ENCODE peak calls at places on chromosomes 12 and 14, in nine cellular contexts. T, C, S, Z, Y, W, M, F and X are unnamed samples.

GRCh38 chr12:84995646-84996045 is 40.4 kb downstream of the TSPAN19 start:
- DNase-seq in Z (no peak), C (peak), Y (no peak), W (no peak), S (no peak), M (no peak), F (no peak), T (no peak), X (no peak)

GRCh38 chr14:51897791-51898190 is 37.4 kb downstream of the GNG2 start:
- DNase-seq in F (no peak), C (no peak), W (no peak), Y (no peak), Z (no peak), M (no peak), S (no peak), T (no peak), X (no peak)

GRCh38 chr12:120980800-120981368 is 2.5 kb downstream of the HNF1A start:
- DNase-seq in W (no peak), C (no peak), Y (peak), S (no peak), M (no peak), T (no peak), Z (no peak), F (no peak), X (no peak)

GRCh38 chr14:35369701-35370191 is 34.8 kb downstream of the NFKBIA start:
- DNase-seq in Z (no peak), S (no peak), F (no peak), M (peak), W (no peak), C (peak), T (no peak), Y (peak), X (peak)

GRCh38 chr12:44015333-44015941 is 179.6 kb downstream of the TMEM117 start:
- DNase-seq in T (no peak), C (peak), S (peak), W (no peak), F (peak), Z (no peak), Y (peak), M (no peak), X (no peak)

GRCh38 chr14:36441283-36441682 is 78.7 kb downstream of the NKX2-1 start:
- DNase-seq in W (no peak), M (no peak), F (no peak), Z (no peak), C (no peak), Y (no peak), S (no peak), T (no peak), X (no peak)

GRCh38 chr12:87678453-87678852 is 350.7 kb downstream of the C12orf50 start:
- DNase-seq in Y (peak), T (no peak), M (no peak), F (no peak), C (no peak), W (no peak), Z (no peak), S (no peak), X (no peak)

GRCh38 chr12:24045816-24046257 is 96.4 kb upstream of the SOX5 start:
- DNase-seq in C (no peak), S (no peak), M (no peak), W (no peak), T (no peak), Y (no peak), F (no peak), Z (no peak), X (no peak)

GRCh38 chr12:102483466-102483865 is 3.1 kb upstream of the IGF1 start:
- DNase-seq in M (no peak), S (no peak), Z (no peak), C (no peak), F (peak), W (no peak), T (no peak), Y (no peak), X (no peak)

GRCh38 chr14:74539503-74539902 is 45.9 kb downstream of the ISCA2 start:
- DNase-seq in W (no peak), S (no peak), Y (no peak), Z (no peak), C (no peak), M (no peak), T (no peak), F (no peak), X (no peak)

GRCh38 chr12:57479376-57480115 is at the start of gene ARHGAP9:
- DNase-seq in S (no peak), T (no peak), M (peak), F (no peak), Y (no peak), C (no peak), W (peak), Z (peak), X (no peak)

GRCh38 chr12:62910549-62911169 is 24.3 kb downstream of the PPM1H start:
- DNase-seq in Y (no peak), T (peak), C (no peak), F (no peak), S (no peak), M (no peak), W (no peak), Z (no peak), X (no peak)

GRCh38 chr14:36655054-36655381 is 6.6 kb upstream of the PAX9 start:
- DNase-seq in Y (no peak), M (no peak), F (no peak), Z (no peak), C (no peak), S (no peak), T (no peak), W (no peak), X (no peak)

GRCh38 chr12:121990692-121991603 is 30.7 kb upstream of the BCL7A start:
- DNase-seq in C (no peak), M (no peak), Z (no peak), F (peak), T (no peak), Y (peak), S (no peak), W (no peak), X (no peak)

GRCh38 chr12:47087088-47087688 is 7.4 kb upstream of the AMIGO2 start:
- DNase-seq in M (no peak), C (no peak), F (no peak), T (no peak), S (no peak), Y (peak), W (no peak), Z (no peak), X (no peak)

GRCh38 chr14:76904100-76904739 is 78.0 kb downstream of the LRRC74A start:
- DNase-seq in S (peak), Z (no peak), W (no peak), M (no peak), T (no peak), F (no peak), C (no peak), Y (peak), X (no peak)

GRCh38 chr12:52362118-52362726 is 5.1 kb downstream of the KRT85 start:
- DNase-seq in S (no peak), T (peak), M (no peak), F (no peak), Y (peak), W (no peak), Z (no peak), C (no peak), X (no peak)

GRCh38 chr14:96614528-96614927 is 112.3 kb downstream of the PAPOLA start:
- DNase-seq in Y (no peak), S (no peak), Z (no peak), W (no peak), C (no peak), T (peak), M (no peak), F (no peak), X (no peak)

GRCh38 chr12:11839093-11839641 is 189.7 kb downstream of the ETV6 start:
- DNase-seq in T (no peak), M (no peak), C (no peak), Z (no peak), W (no peak), S (no peak), F (no peak), Y (no peak), X (no peak)

GRCh38 chr14:23056257-23056955 is 914 bp downstream of the CDH24 start:
- DNase-seq in C (peak), T (peak), W (peak), S (no peak), Z (peak), Y (peak), M (peak), F (no peak), X (no peak)

GRCh38 chr12:69502342-69503081 is 32.3 kb downstream of the FRS2 start:
- DNase-seq in Z (no peak), M (no peak), C (peak), T (no peak), S (no peak), W (no peak), Y (peak), F (no peak), X (peak)

GRCh38 chr12:84599539-84599938 is 313.1 kb downstream of the SLC6A15 start:
- DNase-seq in Y (no peak), M (no peak), S (no peak), C (peak), T (no peak), Z (no peak), W (no peak), F (no peak), X (peak)

GRCh38 chr14:40855343-40855742 is 751.3 kb upstream of the LRFN5 start:
- DNase-seq in F (no peak), M (no peak), Z (no peak), T (no peak), W (no peak), S (no peak), Y (no peak), C (no peak), X (no peak)

GRCh38 chr14:65791551-65791981 is 379.0 kb downstream of the FUT8 start:
- DNase-seq in Z (no peak), Y (peak), C (no peak), F (no peak), W (no peak), M (no peak), S (no peak), T (no peak), X (peak)

GRCh38 chr12:130385193-130385592 is 47.5 kb downstream of the PIWIL1 start:
- DNase-seq in T (no peak), W (no peak), M (no peak), S (no peak), Z (no peak), C (no peak), Y (no peak), F (no peak), X (no peak)

GRCh38 chr14:64504310-64504896 is at the start of gene ZBTB1:
- DNase-seq in C (peak), M (peak), Y (peak), Z (peak), F (no peak), S (peak), W (peak), T (peak), X (peak)

GRCh38 chr12:116053479-116054195 is 223.9 kb downstream of the MED13L start:
- DNase-seq in Y (peak), S (no peak), F (no peak), Z (no peak), C (peak), T (no peak), M (no peak), W (no peak), X (no peak)

GRCh38 chr14:106393742-106394141 is 867.4 kb downstream of the TMEM121 start:
- DNase-seq in T (no peak), F (no peak), M (no peak), C (no peak), Z (no peak), W (no peak), S (no peak), Y (no peak), X (no peak)

GRCh38 chr12:92597997-92598396 is 104.8 kb upstream of the PLEKHG7 start:
- DNase-seq in W (no peak), C (peak), T (no peak), F (no peak), Z (no peak), Y (peak), S (no peak), M (no peak), X (peak)

GRCh38 chr12:127489055-127489454 is 777.9 kb upstream of the TMEM132C start:
- DNase-seq in T (peak), M (no peak), C (no peak), Y (no peak), W (no peak), F (no peak), Z (no peak), S (no peak), X (no peak)

DNA sequence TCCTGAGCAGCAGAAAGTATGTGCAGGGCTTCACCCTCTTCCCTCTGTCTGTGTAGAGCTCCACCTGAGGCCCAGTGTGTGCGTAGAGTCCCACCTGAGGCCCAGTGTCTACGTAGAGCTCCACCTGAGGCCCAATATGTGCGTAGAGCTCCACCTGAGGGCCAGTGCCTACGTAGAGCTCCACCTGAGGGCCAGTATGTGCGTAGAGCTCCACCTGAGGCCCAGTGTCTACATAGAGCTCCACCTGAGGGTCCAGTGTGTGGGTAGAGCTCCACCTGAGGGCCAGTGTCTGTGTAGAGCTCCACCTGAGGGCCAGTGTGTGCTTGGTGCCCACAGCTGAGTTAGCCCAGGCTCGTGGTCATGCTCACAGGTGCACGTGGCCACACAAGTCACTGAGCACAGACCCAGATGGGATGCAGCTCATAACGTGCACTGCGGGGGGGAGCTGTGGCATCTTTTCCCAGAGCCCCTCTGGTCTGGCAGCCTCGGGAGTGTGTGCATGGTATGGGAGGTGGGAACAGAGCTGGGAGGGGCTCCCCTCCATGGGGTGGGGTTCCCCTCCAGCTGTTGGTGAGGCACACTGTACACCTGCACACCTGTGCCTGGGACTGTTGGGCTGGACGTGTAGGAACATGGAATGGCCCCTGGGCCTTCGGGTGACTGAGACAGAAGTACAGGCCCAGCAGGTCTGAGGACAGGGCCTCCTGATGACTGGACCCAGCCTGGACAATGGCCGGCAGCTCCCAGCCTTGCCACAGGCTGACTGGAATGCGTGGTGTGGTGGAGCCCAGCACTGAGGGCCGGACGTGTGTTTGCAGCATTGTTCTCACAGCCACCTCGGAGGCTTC is 20.1 kb downstream of the PACS2 start:
- DNase-seq in Y (no peak), S (no peak), C (no peak), Z (no peak), M (no peak), W (no peak), F (no peak), T (no peak), X (no peak)
- TF ChIP-seq CTCF in Y (no peak), S (no peak), C (no peak), Z (no peak), M (no peak), W (no peak), F (no peak), T (peak), X (no peak)

DNA sequence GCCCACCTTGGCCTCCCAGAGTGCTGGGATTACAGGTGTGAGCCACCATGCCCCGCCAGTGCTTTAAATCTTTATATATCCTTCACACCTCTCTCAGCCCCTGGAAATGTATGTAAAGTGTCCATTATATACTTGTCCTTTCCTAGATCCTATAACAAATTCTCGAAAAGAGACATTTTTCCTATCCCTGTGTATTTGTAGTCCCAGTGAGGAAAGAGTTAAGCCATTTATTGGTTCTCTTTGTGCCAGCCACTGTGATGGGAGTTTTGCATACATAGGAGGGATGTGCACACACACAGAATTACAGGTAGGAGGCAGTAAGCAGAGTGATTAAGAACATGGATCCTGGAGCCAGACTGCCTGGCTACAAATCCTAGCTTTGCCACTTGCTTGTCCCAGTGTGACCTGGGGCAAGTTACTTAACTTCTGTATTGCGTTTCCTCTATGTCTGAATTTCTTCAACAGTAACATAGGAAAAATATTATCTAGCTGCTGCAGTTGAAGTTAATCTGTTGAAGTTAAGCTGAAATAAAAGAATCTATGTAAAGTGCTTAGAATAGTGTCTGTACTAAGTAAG is 2.1 kb upstream of the RABGGTA start:
- DNase-seq in M (no peak), Y (peak), F (no peak), C (no peak), S (no peak), Z (no peak), T (peak), W (no peak), X (no peak)
- TF ChIP-seq CTCF in M (peak), Y (no peak), F (peak), C (no peak), S (peak), Z (no peak), T (peak), W (no peak), X (peak)

GRCh38 chr14:63164108-63164683 is 40.0 kb upstream of the RHOJ start:
- DNase-seq in C (no peak), T (no peak), F (no peak), W (no peak), S (no peak), M (no peak), Y (no peak), Z (no peak), X (no peak)
- TF ChIP-seq CTCF in C (no peak), T (no peak), F (no peak), W (no peak), S (no peak), M (no peak), Y (no peak), Z (no peak), X (no peak)

GRCh38 chr14:70858641-70859040 is 48.6 kb upstream of the PCNX1 start:
- DNase-seq in S (no peak), F (no peak), Z (no peak), W (no peak), T (peak), M (no peak), C (no peak), Y (no peak), X (no peak)

GRCh38 chr14:70855486-70855885 is 46.2 kb upstream of the MAP3K9 start:
- DNase-seq in M (no peak), Z (no peak), W (no peak), Y (no peak), F (no peak), C (no peak), T (no peak), S (no peak), X (no peak)

GRCh38 chr14:70856851-70857498 is 47.7 kb upstream of the MAP3K9 start:
- DNase-seq in M (no peak), F (no peak), W (no peak), T (no peak), S (peak), Y (peak), Z (no peak), C (peak), X (peak)

GRCh38 chr14:70857499-70857895 is 48.2 kb upstream of the MAP3K9 start:
- DNase-seq in M (no peak), W (no peak), F (no peak), S (no peak), T (no peak), Y (no peak), Z (no peak), C (no peak), X (no peak)
- TF ChIP-seq CTCF in M (no peak), W (no peak), F (no peak), S (no peak), T (no peak), Y (no peak), Z (no peak), C (no peak), X (no peak)

DNA sequence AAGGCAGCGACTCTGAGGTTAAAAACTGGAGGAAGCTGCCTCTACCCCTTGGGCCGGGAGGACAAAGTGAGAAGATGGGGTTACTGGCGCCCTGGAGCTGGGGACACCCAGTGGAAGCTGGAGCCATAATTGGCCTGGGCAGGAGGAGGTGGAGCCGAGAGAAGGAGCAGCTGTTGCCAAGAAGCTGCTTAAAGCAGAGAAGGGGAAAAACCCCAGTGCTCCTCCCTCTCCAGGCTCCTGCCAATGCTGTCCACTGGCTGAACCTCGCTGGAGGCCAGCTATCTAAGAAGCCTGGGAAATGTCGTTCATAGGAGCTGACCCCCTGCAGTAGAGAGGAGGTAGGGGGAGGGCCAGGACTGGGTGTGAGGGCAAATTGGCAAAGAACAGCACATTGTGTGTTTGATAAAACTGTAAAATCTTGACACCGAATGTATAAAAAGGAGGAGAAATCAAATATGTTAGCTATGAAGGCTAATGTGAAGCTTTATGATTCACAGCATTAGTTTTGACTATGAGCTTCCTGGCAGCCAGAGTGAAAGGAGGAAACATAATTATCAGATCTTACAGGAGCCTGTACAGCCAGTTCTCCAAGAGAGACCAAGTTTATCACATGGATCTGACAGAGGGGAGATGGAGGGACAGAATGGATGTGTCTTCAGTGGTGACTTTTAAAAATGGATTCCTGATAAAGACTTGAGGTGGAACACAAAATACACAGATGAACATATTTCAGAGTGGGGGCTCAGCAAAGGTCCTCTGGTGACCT is 9.5 kb downstream of the HHIPL1 start:
- DNase-seq in M (peak), C (peak), T (peak), W (no peak), F (no peak), S (peak), Y (peak), Z (no peak), X (peak)
- TF ChIP-seq CTCF in M (no peak), C (no peak), T (peak), W (no peak), F (no peak), S (peak), Y (no peak), Z (no peak), X (peak)

GRCh38 chr14:80867798-80868197 is 73.7 kb downstream of the CEP128 start:
- DNase-seq in C (no peak), M (no peak), Z (no peak), F (no peak), Y (no peak), S (no peak), W (no peak), T (no peak), X (no peak)

GRCh38 chr14:80865565-80865964 is 76.0 kb downstream of the CEP128 start:
- DNase-seq in Z (no peak), F (no peak), S (no peak), M (no peak), T (no peak), W (no peak), Y (no peak), C (no peak), X (no peak)

GRCh38 chr14:80867091-80867490 is 74.4 kb downstream of the CEP128 start:
- DNase-seq in T (no peak), C (no peak), W (no peak), M (no peak), Y (no peak), F (no peak), Z (no peak), S (no peak), X (peak)

GRCh38 chr14:80862983-80863382 is 78.6 kb downstream of the CEP128 start:
- DNase-seq in W (no peak), T (no peak), Z (no peak), C (no peak), S (no peak), Y (no peak), M (no peak), F (no peak), X (no peak)
- TF ChIP-seq CTCF in W (no peak), T (no peak), Z (no peak), C (peak), S (peak), Y (peak), M (no peak), F (no peak), X (peak)

DNA sequence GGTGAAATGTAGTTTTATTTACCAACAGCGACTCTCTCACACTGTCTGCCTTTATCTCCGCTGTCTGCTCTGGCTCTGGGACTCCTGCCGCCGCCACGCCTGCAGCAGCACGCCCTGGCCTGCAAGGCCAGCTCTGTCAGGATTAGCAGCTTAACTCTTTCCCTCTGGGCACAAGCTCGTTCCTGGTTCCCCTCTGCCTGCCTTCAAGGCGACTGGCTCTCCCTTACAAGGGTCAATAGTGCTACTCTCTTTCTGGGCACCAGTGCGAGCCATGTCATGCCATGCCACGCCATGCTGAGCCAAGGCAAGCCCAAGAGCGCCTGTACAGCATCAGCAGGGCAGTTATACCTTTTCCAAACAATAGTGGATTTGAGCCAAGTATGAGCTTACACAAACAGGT is 3.6 kb upstream of the CLEC2B start:
- DNase-seq in C (peak), W (no peak), S (no peak), T (peak), M (no peak), F (no peak), Y (no peak), Z (no peak), X (peak)
- TF ChIP-seq CTCF in C (no peak), W (no peak), S (no peak), T (no peak), M (no peak), F (no peak), Y (no peak), Z (no peak), X (no peak)